ENCODE peak calls at places on chromosomes 7 and 10, in four cellular contexts. U, L, B and G are unnamed samples.
A peak's percentile ranks its signal among the peaks of the same experiment; 100 is the strongest.

GRCh38 chr7:36810476-36810875 is 86.2 kb upstream of the AOAH start:
- DNase-seq in L (no peak), B (no peak), U (no peak), G (no peak)

GRCh38 chr10:31929260-31929985 is 792 bp upstream of the ARHGAP12 start:
- DNase-seq in L (peak; percentile 26), U (peak; percentile 43), B (no peak), G (no peak)

GRCh38 chr10:72692897-72693598 is 1.1 kb downstream of the MCU start:
- DNase-seq in L (no peak), B (no peak), U (peak; percentile 26), G (no peak)

GRCh38 chr10:8059191-8059936 is 4.9 kb downstream of the GATA3 start:
- DNase-seq in U (peak; percentile 62), B (no peak), L (no peak), G (no peak)

GRCh38 chr10:12483996-12484944 is 134.9 kb downstream of the CAMK1D start:
- DNase-seq in L (peak; percentile 66), U (no peak), B (no peak), G (no peak)

GRCh38 chr10:17787087-17787942 is 21.8 kb upstream of the MRC1 start:
- DNase-seq in U (peak; percentile 89), B (no peak), L (no peak), G (no peak)

GRCh38 chr10:14549496-14549895 is 218.8 kb upstream of the FRMD4A start:
- DNase-seq in U (no peak), L (no peak), B (no peak), G (no peak)

GRCh38 chr7:78127009-78127408 is 328.4 kb downstream of the PHTF2 start:
- DNase-seq in U (no peak), L (no peak), B (no peak), G (no peak)

GRCh38 chr10:11404931-11405330 is 206.5 kb downstream of the USP6NL start:
- DNase-seq in B (no peak), L (no peak), U (no peak), G (no peak)

GRCh38 chr10:12348341-12348869 is 942 bp upstream of the CAMK1D start:
- DNase-seq in B (no peak), L (no peak), U (no peak), G (no peak)

GRCh38 chr10:71599518-71599917 is 120.1 kb downstream of the C10orf105 start:
- DNase-seq in L (no peak), U (no peak), B (no peak), G (no peak)

GRCh38 chr7:121081327-121081936 is 92.9 kb downstream of the CPED1 start:
- DNase-seq in L (peak; percentile 67), U (peak; percentile 67), B (no peak), G (no peak)

GRCh38 chr7:156764016-156764669 is 123.6 kb downstream of the RNF32 start:
- DNase-seq in B (no peak), U (peak; percentile 58), L (peak; percentile 51), G (peak; percentile 56)

GRCh38 chr10:77165445-77166316 is 471.9 kb downstream of the KCNMA1 start:
- DNase-seq in U (peak; percentile 68), L (peak; percentile 36), B (no peak), G (peak; percentile 67)

GRCh38 chr7:91287685-91288084 is 23.5 kb downstream of the FZD1 start:
- DNase-seq in B (no peak), U (no peak), L (peak; percentile 15), G (no peak)

GRCh38 chr7:74405191-74405898 is 48.4 kb upstream of the GTF2IRD1 start:
- DNase-seq in U (no peak), L (no peak), B (no peak), G (no peak)

GRCh38 chr10:25682203-25682950 is 251.7 kb upstream of the MYO3A start:
- DNase-seq in L (no peak), B (no peak), U (peak; percentile 2), G (no peak)

GRCh38 chr7:57328457-57328856 is 121.5 kb upstream of the ZNF716 start:
- DNase-seq in L (no peak), B (no peak), U (no peak), G (no peak)

GRCh38 chr7:135253851-135254815 is 20.5 kb downstream of the STRA8 start:
- DNase-seq in U (peak; percentile 70), B (no peak), L (peak; percentile 31), G (no peak)

GRCh38 chr10:128823201-128823600 is 643.8 kb upstream of the MGMT start:
- DNase-seq in U (no peak), L (no peak), B (peak; percentile 67), G (no peak)

GRCh38 chr10:29522038-29522855 is 112.5 kb downstream of the SVIL start:
- DNase-seq in U (no peak), B (peak; percentile 83), L (no peak), G (no peak)

GRCh38 chr7:128174391-128174790 is 66.7 kb upstream of the LEP start:
- DNase-seq in L (no peak), U (no peak), B (no peak), G (no peak)

GRCh38 chr7:54812747-54813146 is 53.7 kb upstream of the SEC61G start:
- DNase-seq in B (no peak), L (no peak), U (no peak), G (no peak)

GRCh38 chr10:29039659-29040309 is 249.1 kb upstream of the LYZL1 start:
- DNase-seq in B (no peak), U (peak; percentile 6), L (no peak), G (no peak)

GRCh38 chr10:11396311-11396960 is 215.0 kb downstream of the USP6NL start:
- DNase-seq in U (no peak), L (no peak), B (no peak), G (no peak)

GRCh38 chr7:130363156-130363847 is 17.0 kb upstream of the CPA1 start:
- DNase-seq in L (no peak), U (peak; percentile 99), B (no peak), G (no peak)

GRCh38 chr7:14055813-14056212 is 66.3 kb upstream of the ETV1 start:
- DNase-seq in U (no peak), B (no peak), L (no peak), G (no peak)

GRCh38 chr7:149007615-149008014 is 20.7 kb downstream of the PDIA4 start:
- DNase-seq in L (no peak), U (no peak), B (no peak), G (no peak)

GRCh38 chr7:80078882-80079281 is 55.7 kb upstream of the GNAI1 start:
- DNase-seq in B (no peak), U (no peak), L (no peak), G (no peak)

GRCh38 chr7:20301311-20301939 is 29.3 kb upstream of the ITGB8 start:
- DNase-seq in B (no peak), U (peak; percentile 59), L (no peak), G (no peak)

GRCh38 chr10:110782616-110783015 is 89.1 kb upstream of the PDCD4 start:
- DNase-seq in U (no peak), L (no peak), B (no peak), G (no peak)

GRCh38 chr10:5291501-5292195 is 73.1 kb upstream of the UCN3 start:
- DNase-seq in U (peak; percentile 96), L (peak; percentile 50), B (no peak), G (no peak)

GRCh38 chr7:2929321-2930201 is 85.5 kb upstream of the GNA12 start:
- DNase-seq in U (no peak), L (no peak), B (peak; percentile 77), G (no peak)

GRCh38 chr10:72126184-72126871 is 38.0 kb upstream of the SPOCK2 start:
- DNase-seq in U (peak; percentile 25), L (no peak), B (no peak), G (no peak)

GRCh38 chr10:69541463-69541862 is 31.8 kb downstream of the NEUROG3 start:
- DNase-seq in L (no peak), B (no peak), U (no peak), G (no peak)

GRCh38 chr7:80883188-80884025 is 35.4 kb downstream of the SEMA3C start:
- DNase-seq in B (no peak), U (peak; percentile 100), L (no peak), G (no peak)

GRCh38 chr7:76352193-76352592 is 6.6 kb downstream of the YWHAG start:
- DNase-seq in U (no peak), L (no peak), B (no peak), G (no peak)

GRCh38 chr10:5620223-5620721 is 46.1 kb downstream of the ASB13 start:
- DNase-seq in U (no peak), L (no peak), B (no peak), G (no peak)

GRCh38 chr10:17216217-17216900 is 11.7 kb upstream of the VIM start:
- DNase-seq in B (no peak), U (peak; percentile 97), L (no peak), G (no peak)